ENCODE peak calls at places on chromosomes 1 and 21, in six cellular contexts. H is lower lobe of right lung, J is left ventricle myocardium inferior, N is cardiac muscle cell, W is right lobe of liver, F is HCT116. M is an unnamed sample. For H3K36me3, the result is how much of the 10 kb centered on the place peaks cover.

GRCh38 chr21:33373451-33373850 is 29.8 kb upstream of the IFNGR2 start:
- DNase-seq in N (no peak), H (no peak), J (no peak), F (no peak), W (no peak), M (peak)

GRCh38 chr1:85936470-85936869 is 220.1 kb downstream of the COL24A1 start:
- DNase-seq in N (no peak), F (no peak), J (peak), H (no peak), W (peak), M (peak)

GRCh38 chr1:230112782-230113181 is 45.7 kb downstream of the GALNT2 start:
- DNase-seq in H (no peak), J (no peak), F (no peak), W (no peak), N (no peak), M (no peak)

GRCh38 chr1:202663141-202663540 is 47.1 kb downstream of the SYT2 start:
- DNase-seq in F (no peak), N (no peak), W (no peak), J (no peak), H (no peak), M (no peak)

GRCh38 chr1:7345516-7345915 is 425.6 kb upstream of the VAMP3 start:
- DNase-seq in J (no peak), W (no peak), N (no peak), F (no peak), H (no peak), M (no peak)

GRCh38 chr1:117708323-117709288 is 102.8 kb downstream of the TENT5C start:
- DNase-seq in H (no peak), J (no peak), N (no peak), W (no peak), F (no peak), M (no peak)

GRCh38 chr1:184489908-184490307 is 103.1 kb downstream of the C1orf21 start:
- DNase-seq in J (no peak), F (no peak), H (no peak), W (no peak), N (no peak), M (no peak)

GRCh38 chr1:207067185-207067584 is 14.1 kb downstream of the PFKFB2 start:
- DNase-seq in H (no peak), F (no peak), W (no peak), N (no peak), J (no peak), M (no peak)

GRCh38 chr21:46092811-46093667 is 4.9 kb upstream of the COL6A2 start:
- DNase-seq in H (no peak), N (no peak), W (no peak), J (no peak), F (no peak), M (no peak)

GRCh38 chr1:62908168-62908567 is 124.2 kb downstream of the ATG4C start:
- DNase-seq in J (no peak), N (peak), W (no peak), H (no peak), F (no peak), M (no peak)

GRCh38 chr1:45643978-45644377 is 20.1 kb upstream of the CCDC17 start:
- DNase-seq in H (no peak), J (no peak), N (no peak), W (no peak), F (peak), M (no peak)

GRCh38 chr1:193411771-193412170 is 225.4 kb upstream of the B3GALT2 start:
- DNase-seq in W (no peak), F (no peak), J (no peak), H (no peak), N (no peak), M (no peak)

GRCh38 chr1:89670168-89670567 is 37.2 kb downstream of the LRRC8C start:
- DNase-seq in F (no peak), N (peak), H (no peak), W (no peak), J (no peak), M (no peak)

GRCh38 chr1:212860713-212861581 is 2.9 kb downstream of the FLVCR1 start:
- DNase-seq in J (no peak), W (no peak), F (no peak), H (no peak), N (peak), M (no peak)

GRCh38 chr1:7538849-7539771 is 232.0 kb upstream of the VAMP3 start:
- DNase-seq in F (no peak), J (no peak), W (peak), N (no peak), H (peak), M (no peak)

GRCh38 chr1:23111600-23112535 is 56.8 kb downstream of the LUZP1 start:
- DNase-seq in J (no peak), W (no peak), H (no peak), F (no peak), N (no peak), M (no peak)

GRCh38 chr21:28256420-28256831 is 736.3 kb downstream of the LTN1 start:
- DNase-seq in W (no peak), J (no peak), N (no peak), H (no peak), F (no peak), M (no peak)

GRCh38 chr1:193069748-193070394 is 10.5 kb downstream of the RO60 start:
- DNase-seq in N (peak), J (no peak), F (no peak), W (no peak), H (no peak), M (no peak)

GRCh38 chr1:85342177-85342576 is 65.7 kb upstream of the BCL10 start:
- DNase-seq in W (no peak), J (no peak), H (no peak), F (no peak), N (peak), M (no peak)

GRCh38 chr1:67897270-67897949 is 64.1 kb upstream of the GNG12 start:
- DNase-seq in H (no peak), J (no peak), W (no peak), N (peak), F (no peak), M (no peak)

GRCh38 chr21:33762798-33763572 is 120.7 kb downstream of the ITSN1 start:
- DNase-seq in N (peak), H (no peak), W (no peak), J (no peak), F (no peak), M (no peak)

GRCh38 chr21:32412162-32412997 is at the start of gene EVA1C:
- DNase-seq in H (peak), W (peak), N (peak), J (peak), F (no peak), M (peak)

GRCh38 chr1:248627971-248628844 is 6.7 kb downstream of the OR2T11 start:
- DNase-seq in F (no peak), W (no peak), N (no peak), H (no peak), J (no peak), M (no peak)

GRCh38 chr1:17736625-17737024 is 18.5 kb upstream of the ACTL8 start:
- DNase-seq in F (no peak), J (no peak), W (no peak), H (no peak), N (no peak), M (no peak)

DNA sequence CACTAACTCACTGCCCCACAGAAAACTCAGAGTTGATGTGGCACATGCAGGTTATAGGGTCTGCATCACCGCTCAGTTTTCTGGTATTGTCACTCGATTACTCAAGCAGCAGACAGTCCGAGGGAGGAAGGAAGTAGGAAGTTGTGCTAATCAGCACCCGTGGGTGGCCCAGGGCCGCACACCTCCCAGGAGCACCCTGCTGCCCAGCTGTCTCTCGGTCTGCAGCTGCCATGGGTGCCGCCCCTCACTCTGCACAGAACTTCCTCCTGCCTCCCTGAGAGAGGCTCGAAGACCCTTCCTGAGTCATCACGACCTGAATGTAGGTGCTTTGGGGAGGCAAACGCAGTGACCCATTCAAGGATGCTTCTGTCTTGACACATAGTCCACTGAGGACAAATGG is 4.2 kb upstream of the TFF3 start:
- DNase-seq in N (no peak), W (no peak), J (no peak), F (no peak), H (no peak), M (no peak)
- H3K4me3 ChIP-seq in N (no peak), W (no peak), J (no peak), F (no peak), H (no peak), M (no peak)

GRCh38 chr1:35605071-35605881 is 32.2 kb downstream of the TFAP2E start:
- DNase-seq in F (no peak), W (no peak), N (peak), H (no peak), J (no peak), M (no peak)

GRCh38 chr1:35600593-35600992 is 27.5 kb downstream of the TFAP2E start:
- DNase-seq in F (no peak), H (no peak), J (no peak), N (no peak), W (no peak), M (no peak)

GRCh38 chr1:35605882-35606182 is 32.7 kb downstream of the TFAP2E start:
- DNase-seq in N (peak), F (no peak), W (no peak), J (no peak), H (no peak), M (no peak)

GRCh38 chr1:35603468-35603867 is 30.4 kb downstream of the TFAP2E start:
- DNase-seq in J (no peak), W (no peak), H (no peak), F (no peak), N (peak), M (no peak)

GRCh38 chr1:35603941-35604340 is 30.8 kb downstream of the TFAP2E start:
- DNase-seq in H (no peak), N (peak), F (no peak), W (no peak), J (no peak), M (no peak)
- H3K36me3 ChIP-seq in H (half or more), N (under half), F (under half), W (under half), J (half or more), M (half or more)

DNA sequence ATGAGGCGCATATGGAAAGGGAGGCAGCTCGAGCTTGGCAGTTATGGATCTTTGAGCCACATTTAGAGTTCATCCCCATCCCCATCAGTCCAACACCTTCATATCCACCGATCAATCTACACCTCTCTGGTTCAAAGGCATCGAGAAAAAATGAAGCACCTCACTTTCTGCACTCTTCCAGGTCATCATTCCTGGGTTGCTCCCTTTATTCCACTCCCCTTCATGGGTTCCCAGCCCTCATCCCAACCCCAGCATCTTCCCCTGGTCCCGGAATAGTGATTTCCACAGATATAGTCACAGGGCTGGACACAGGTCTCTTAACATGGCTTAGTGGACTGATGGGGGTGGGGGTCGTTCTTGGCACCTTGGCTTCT is 354 bp downstream of the HAPLN2 start:
- DNase-seq in J (no peak), H (no peak), N (no peak), F (no peak), W (no peak), M (no peak)
- TF ChIP-seq CTCF in J (no peak), H (no peak), N (no peak), F (no peak), W (no peak), M (no peak)

GRCh38 chr1:8764301-8764937 is 53.0 kb downstream of the RERE start:
- DNase-seq in W (no peak), F (no peak), J (no peak), N (peak), H (no peak), M (no peak)
- H3K4me3 ChIP-seq in W (no peak), F (no peak), J (no peak), N (no peak), H (no peak), M (no peak)

GRCh38 chr1:28577738-28578536 is 14.1 kb upstream of the RAB42 start:
- DNase-seq in N (no peak), W (no peak), F (no peak), H (no peak), J (no peak), M (no peak)
- H3K36me3 ChIP-seq in N (under half), W (under half), F (under half), H (half or more), J (half or more), M (half or more)

DNA sequence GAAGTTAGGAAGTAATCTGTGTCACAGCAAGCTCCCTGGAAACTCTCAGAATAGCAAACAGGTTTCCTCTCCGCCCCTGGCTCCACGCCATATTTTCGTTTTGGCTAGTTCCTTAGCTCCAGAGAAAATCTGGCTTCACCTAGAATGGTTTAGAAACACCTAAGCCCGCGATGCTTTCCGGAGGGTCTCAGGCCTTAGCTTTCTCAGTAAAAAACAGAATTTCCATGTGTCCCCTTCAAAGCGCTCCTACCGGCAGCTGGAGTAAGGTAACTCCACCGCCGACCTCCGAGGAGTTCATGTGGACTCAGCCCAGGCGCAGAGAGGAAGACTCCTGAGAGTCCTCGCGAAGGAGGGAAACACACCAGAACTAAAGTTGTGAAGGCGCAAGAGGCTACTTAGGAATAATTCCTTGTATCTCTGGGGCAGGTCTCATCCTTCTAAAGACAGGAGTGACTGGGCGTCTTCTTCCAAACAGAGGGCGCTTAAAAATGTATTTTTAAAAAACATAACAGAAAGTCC is 406 bp downstream of the KIAA0040 start:
- DNase-seq in J (peak), F (no peak), W (peak), N (no peak), H (peak), M (peak)
- TF ChIP-seq CTCF in J (no peak), F (no peak), W (no peak), N (no peak), H (no peak), M (no peak)